ENCODE peak calls at places on chromosomes 6 and 20, in six cellular contexts. F, C, S, V, Q and H are unnamed samples.

GRCh38 chr6:38603966-38604365 is 35.8 kb downstream of the BTBD9 start:
- DNase-seq in F (no peak), C (no peak), S (peak; percentile 77), V (no peak), Q (no peak), H (peak; percentile 8)

GRCh38 chr20:1423625-1424106 is 30.8 kb upstream of the FKBP1A start:
- DNase-seq in F (peak; percentile 46), C (peak; percentile 37), S (peak; percentile 90), V (no peak), Q (no peak), H (peak; percentile 84)

GRCh38 chr20:60233006-60233405 is 274.8 kb downstream of the CDH26 start:
- DNase-seq in F (no peak), C (no peak), S (no peak), V (no peak), Q (no peak), H (no peak)

GRCh38 chr6:148002067-148002466 is 340.6 kb upstream of the SASH1 start:
- DNase-seq in F (no peak), C (no peak), S (peak; percentile 9), V (no peak), Q (no peak), H (no peak)

GRCh38 chr20:21089421-21089820 is 16.7 kb downstream of the LINC00237 start:
- DNase-seq in F (no peak), C (no peak), S (no peak), V (no peak), Q (no peak), H (no peak)

GRCh38 chr6:47698342-47698787 is at the start of gene ADGRF4:
- DNase-seq in F (no peak), C (no peak), S (peak; percentile 91), V (no peak), Q (no peak), H (peak; percentile 99)

GRCh38 chr20:51004781-51005180 is 18.1 kb downstream of the KCNG1 start:
- DNase-seq in F (no peak), C (no peak), S (no peak), V (no peak), Q (no peak), H (no peak)

GRCh38 chr6:166853371-166854325 is 102.7 kb downstream of the RNASET2 start:
- DNase-seq in F (no peak), C (no peak), S (no peak), V (no peak), Q (no peak), H (no peak)

GRCh38 chr20:14536738-14537137 is 199.3 kb upstream of the FLRT3 start:
- DNase-seq in F (no peak), C (no peak), S (no peak), V (no peak), Q (no peak), H (peak; percentile 69)

GRCh38 chr20:23995905-23996666 is 7.5 kb upstream of the GGTLC1 start:
- DNase-seq in F (peak; percentile 68), C (peak; percentile 24), S (peak; percentile 54), V (peak; percentile 37), Q (peak; percentile 48), H (peak; percentile 44)

GRCh38 chr6:34359438-34360158 is 32.9 kb downstream of the NUDT3 start:
- DNase-seq in F (no peak), C (no peak), S (peak; percentile 78), V (no peak), Q (no peak), H (peak; percentile 50)

GRCh38 chr6:15365273-15365687 is 119.4 kb downstream of the JARID2 start:
- DNase-seq in F (peak; percentile 50), C (peak; percentile 61), S (peak; percentile 93), V (peak; percentile 62), Q (peak; percentile 92), H (peak; percentile 92)

GRCh38 chr20:19566226-19566960 is 191.7 kb upstream of the RIN2 start:
- DNase-seq in F (no peak), C (no peak), S (peak; percentile 68), V (no peak), Q (no peak), H (no peak)

GRCh38 chr20:25289886-25290597 is 42.2 kb downstream of the PYGB start:
- DNase-seq in F (no peak), C (no peak), S (no peak), V (no peak), Q (peak; percentile 26), H (no peak)

GRCh38 chr6:166415833-166416347 is 33.1 kb upstream of the MPC1 start:
- DNase-seq in F (no peak), C (no peak), S (no peak), V (no peak), Q (no peak), H (no peak)

GRCh38 chr6:75204959-75205775 is 686 bp downstream of the COL12A1 start:
- DNase-seq in F (no peak), C (peak; percentile 46), S (peak; percentile 84), V (peak; percentile 49), Q (peak; percentile 36), H (peak; percentile 64)

GRCh38 chr6:34709386-34709785 is 12.8 kb upstream of the ILRUN start:
- DNase-seq in F (peak; percentile 90), C (peak; percentile 73), S (peak; percentile 62), V (no peak), Q (peak; percentile 81), H (peak; percentile 9)

GRCh38 chr6:156533860-156534580 is 243.2 kb upstream of the ARID1B start:
- DNase-seq in F (no peak), C (no peak), S (no peak), V (no peak), Q (no peak), H (no peak)

GRCh38 chr6:63636516-63636968 is 940 bp downstream of the PHF3 start:
- DNase-seq in F (peak; percentile 57), C (peak; percentile 65), S (peak; percentile 45), V (peak; percentile 83), Q (peak; percentile 48), H (peak; percentile 57)

GRCh38 chr6:46453221-46453620 is 38.0 kb downstream of the RCAN2 start:
- DNase-seq in F (no peak), C (no peak), S (peak; percentile 85), V (no peak), Q (no peak), H (no peak)

GRCh38 chr6:158047120-158047518 is 65.5 kb downstream of the SYNJ2 start:
- DNase-seq in F (no peak), C (no peak), S (no peak), V (no peak), Q (no peak), H (no peak)

GRCh38 chr6:64988148-64988547 is 718.9 kb downstream of the EYS start:
- DNase-seq in F (no peak), C (no peak), S (peak; percentile 24), V (no peak), Q (no peak), H (no peak)

GRCh38 chr6:116763048-116763447 is 2.5 kb downstream of the FAM162B start:
- DNase-seq in F (no peak), C (no peak), S (no peak), V (no peak), Q (no peak), H (no peak)

GRCh38 chr20:13118676-13119075 is 102.4 kb upstream of the ISM1 start:
- DNase-seq in F (no peak), C (no peak), S (no peak), V (no peak), Q (no peak), H (no peak)

DNA sequence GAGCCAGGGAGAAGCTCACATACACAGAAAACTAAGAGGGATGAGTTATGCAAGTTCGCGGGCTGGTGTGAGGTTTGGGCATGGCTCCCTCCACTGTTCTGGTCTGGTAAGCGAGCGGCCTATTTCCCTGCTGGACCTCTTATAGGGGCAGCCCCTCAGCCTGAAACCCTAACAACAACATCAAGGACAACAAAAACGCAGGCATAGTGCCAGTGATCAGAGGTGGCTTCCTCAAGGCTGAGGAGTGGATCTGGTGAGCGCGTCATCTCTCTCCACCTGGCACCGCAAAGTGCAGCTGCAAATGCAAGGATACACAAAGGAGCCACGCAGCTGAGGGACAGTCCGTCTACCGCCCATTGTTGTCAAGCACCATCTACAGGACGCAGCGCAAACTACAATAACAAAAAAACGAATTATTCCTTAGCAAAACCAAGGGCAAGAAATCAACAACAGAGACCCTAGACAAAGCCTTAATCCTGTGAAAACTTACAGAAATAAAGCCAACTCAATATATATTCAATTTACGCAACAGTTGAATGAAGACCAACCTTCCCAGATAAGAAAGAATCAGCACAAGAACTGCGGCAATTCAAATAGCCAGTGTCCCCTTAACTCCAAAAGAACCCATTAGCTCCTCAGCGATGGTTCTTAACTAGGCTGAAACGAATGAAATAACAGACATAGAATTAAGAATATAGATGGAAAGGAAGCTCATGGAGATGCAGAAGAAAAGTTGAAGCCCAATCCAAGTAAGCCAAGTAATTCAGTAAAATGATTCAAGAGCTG is 9.2 kb upstream of the DEFB110 start:
- DNase-seq in F (no peak), C (no peak), S (no peak), V (no peak), Q (no peak), H (peak; percentile 52)
- TF ChIP-seq CTCF in F (no peak), C (no peak), S (no peak), V (no peak), Q (no peak), H (peak; percentile 61)

GRCh38 chr20:2799688-2800589 is 488 bp downstream of the CPXM1 start:
- DNase-seq in F (no peak), C (peak; percentile 11), S (no peak), V (no peak), Q (no peak), H (no peak)

GRCh38 chr20:2797136-2797983 is 3.1 kb downstream of the CPXM1 start:
- DNase-seq in F (no peak), C (no peak), S (no peak), V (no peak), Q (no peak), H (no peak)

GRCh38 chr20:2799271-2799670 is 1.2 kb downstream of the CPXM1 start:
- DNase-seq in F (no peak), C (no peak), S (no peak), V (no peak), Q (no peak), H (no peak)

GRCh38 chr20:2798814-2799213 is 1.6 kb downstream of the CPXM1 start:
- DNase-seq in F (no peak), C (no peak), S (peak; percentile 59), V (no peak), Q (no peak), H (no peak)

GRCh38 chr20:2798095-2798805 is 2.2 kb downstream of the CPXM1 start:
- DNase-seq in F (no peak), C (no peak), S (no peak), V (no peak), Q (no peak), H (no peak)
- H3K4me3 ChIP-seq in F (no peak overlapping the region), C (no peak overlapping the region), S (no peak overlapping the region), V (no peak overlapping the region), Q (no peak overlapping the region), H (no peak overlapping the region)

GRCh38 chr6:114735118-114735730 is 392.4 kb upstream of the HS3ST5 start:
- DNase-seq in F (no peak), C (no peak), S (no peak), V (no peak), Q (no peak), H (no peak)
- TF ChIP-seq CTCF in F (no peak), C (no peak), S (no peak), V (no peak), Q (no peak), H (no peak)

DNA sequence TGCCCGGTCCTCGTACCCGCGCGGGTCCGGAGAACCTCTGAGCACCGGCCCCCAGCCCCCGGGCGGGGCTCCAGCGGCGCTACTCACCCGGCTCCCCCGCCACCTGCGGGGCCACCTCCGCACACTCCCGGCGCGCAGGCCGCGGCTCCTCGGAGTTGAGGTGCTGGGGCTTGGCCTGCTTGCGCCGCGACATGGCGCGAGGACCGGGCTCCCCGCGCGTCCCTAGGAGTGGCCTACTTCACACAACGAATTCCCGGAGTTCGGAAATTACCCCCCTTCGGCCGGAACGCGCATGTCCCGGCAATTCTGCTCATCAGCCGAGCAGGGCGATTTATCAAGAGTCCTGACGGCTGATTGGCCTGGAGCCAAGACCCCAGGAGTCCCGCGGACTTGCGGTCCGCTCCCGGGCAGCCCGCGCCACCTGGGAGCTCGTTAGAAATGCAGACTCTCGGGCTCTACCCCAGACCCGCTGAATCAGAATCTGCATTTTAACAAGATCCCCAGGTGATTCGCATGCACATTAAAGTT is 86.5 kb downstream of the ZFP64 start:
- DNase-seq in F (peak; percentile 20), C (peak; percentile 56), S (peak; percentile 49), V (no peak), Q (no peak), H (peak; percentile 44)
- H3K4me3 ChIP-seq in F (no peak overlapping the region), C (peak overlapping the region; percentile 71), S (peak overlapping the region; percentile 70), V (peak overlapping the region; percentile 32), Q (peak overlapping the region; percentile 24), H (peak overlapping the region; percentile 65)